ENCODE peak calls at places on chromosome 7, in six cellular contexts. One of them, this sample, is unnamed.

GRCh38 chr7:155994253-155994811 is 182.1 kb upstream of the SHH start:
- DNase-seq in H1: peak; percentile 23
- DNase-seq in sigmoid colon: no peak
- DNase-seq in HCT116: no peak
- DNase-seq in esophagus muscularis mucosa: no peak
- DNase-seq in vagina: no peak
- DNase-seq in this sample: no peak

GRCh38 chr7:155950898-155951553 is 138.8 kb upstream of the SHH start:
- DNase-seq in H1: peak; percentile 14
- DNase-seq in sigmoid colon: peak; percentile 46
- DNase-seq in HCT116: no peak
- DNase-seq in esophagus muscularis mucosa: peak; percentile 85
- DNase-seq in vagina: no peak
- DNase-seq in this sample: no peak

GRCh38 chr7:31373337-31374289 is 33.1 kb upstream of the NEUROD6 start:
- DNase-seq in H1: peak; percentile 76
- DNase-seq in sigmoid colon: no peak
- DNase-seq in HCT116: peak; percentile 51
- DNase-seq in esophagus muscularis mucosa: no peak
- DNase-seq in vagina: no peak
- DNase-seq in this sample: no peak

GRCh38 chr7:23530901-23531793 is 634 bp downstream of the TRA2A start:
- DNase-seq in H1: peak; percentile 60
- DNase-seq in sigmoid colon: peak; percentile 85
- DNase-seq in HCT116: no peak
- DNase-seq in esophagus muscularis mucosa: peak; percentile 92
- DNase-seq in vagina: no peak
- DNase-seq in this sample: no peak

GRCh38 chr7:19772858-19773337 is 519 bp downstream of the TMEM196 start:
- DNase-seq in H1: peak; percentile 83
- DNase-seq in sigmoid colon: no peak
- DNase-seq in HCT116: no peak
- DNase-seq in esophagus muscularis mucosa: no peak
- DNase-seq in vagina: no peak
- DNase-seq in this sample: no peak

GRCh38 chr7:121953601-121954000 is 80.6 kb downstream of the PTPRZ1 start:
- DNase-seq in H1: no peak
- DNase-seq in sigmoid colon: no peak
- DNase-seq in HCT116: no peak
- DNase-seq in esophagus muscularis mucosa: no peak
- DNase-seq in vagina: no peak
- DNase-seq in this sample: no peak

GRCh38 chr7:18762189-18762588 is 266.6 kb downstream of the HDAC9 start:
- DNase-seq in H1: no peak
- DNase-seq in sigmoid colon: no peak
- DNase-seq in HCT116: no peak
- DNase-seq in esophagus muscularis mucosa: no peak
- DNase-seq in vagina: no peak
- DNase-seq in this sample: no peak

GRCh38 chr7:43572516-43573049 is 10.3 kb upstream of the STK17A start:
- DNase-seq in H1: no peak
- DNase-seq in sigmoid colon: peak; percentile 69
- DNase-seq in HCT116: peak; percentile 38
- DNase-seq in esophagus muscularis mucosa: peak; percentile 87
- DNase-seq in vagina: no peak
- DNase-seq in this sample: peak; percentile 81

GRCh38 chr7:126403040-126403439 is 849.7 kb downstream of the GRM8 start:
- DNase-seq in H1: no peak
- DNase-seq in sigmoid colon: no peak
- DNase-seq in HCT116: no peak
- DNase-seq in esophagus muscularis mucosa: no peak
- DNase-seq in vagina: no peak
- DNase-seq in this sample: no peak

GRCh38 chr7:105452085-105452484 is 63.4 kb upstream of the SRPK2 start:
- DNase-seq in H1: no peak
- DNase-seq in sigmoid colon: no peak
- DNase-seq in HCT116: no peak
- DNase-seq in esophagus muscularis mucosa: no peak
- DNase-seq in vagina: no peak
- DNase-seq in this sample: no peak

GRCh38 chr7:20786049-20786412 is 655 bp downstream of the SP8 start:
- DNase-seq in H1: no peak
- DNase-seq in sigmoid colon: no peak
- DNase-seq in HCT116: no peak
- DNase-seq in esophagus muscularis mucosa: no peak
- DNase-seq in vagina: no peak
- DNase-seq in this sample: no peak

GRCh38 chr7:20784311-20785210 is 2.1 kb downstream of the SP8 start:
- DNase-seq in H1: peak; percentile 75
- DNase-seq in sigmoid colon: no peak
- DNase-seq in HCT116: no peak
- DNase-seq in esophagus muscularis mucosa: no peak
- DNase-seq in vagina: no peak
- DNase-seq in this sample: no peak

GRCh38 chr7:20785211-20786048 is 1.3 kb downstream of the SP8 start:
- DNase-seq in H1: peak; percentile 68
- DNase-seq in sigmoid colon: no peak
- DNase-seq in HCT116: no peak
- DNase-seq in esophagus muscularis mucosa: no peak
- DNase-seq in vagina: no peak
- DNase-seq in this sample: no peak

GRCh38 chr7:20783131-20783715 is 3.5 kb downstream of the SP8 start:
- DNase-seq in H1: no peak
- DNase-seq in sigmoid colon: no peak
- DNase-seq in HCT116: no peak
- DNase-seq in esophagus muscularis mucosa: no peak
- DNase-seq in vagina: no peak
- DNase-seq in this sample: no peak

DNA sequence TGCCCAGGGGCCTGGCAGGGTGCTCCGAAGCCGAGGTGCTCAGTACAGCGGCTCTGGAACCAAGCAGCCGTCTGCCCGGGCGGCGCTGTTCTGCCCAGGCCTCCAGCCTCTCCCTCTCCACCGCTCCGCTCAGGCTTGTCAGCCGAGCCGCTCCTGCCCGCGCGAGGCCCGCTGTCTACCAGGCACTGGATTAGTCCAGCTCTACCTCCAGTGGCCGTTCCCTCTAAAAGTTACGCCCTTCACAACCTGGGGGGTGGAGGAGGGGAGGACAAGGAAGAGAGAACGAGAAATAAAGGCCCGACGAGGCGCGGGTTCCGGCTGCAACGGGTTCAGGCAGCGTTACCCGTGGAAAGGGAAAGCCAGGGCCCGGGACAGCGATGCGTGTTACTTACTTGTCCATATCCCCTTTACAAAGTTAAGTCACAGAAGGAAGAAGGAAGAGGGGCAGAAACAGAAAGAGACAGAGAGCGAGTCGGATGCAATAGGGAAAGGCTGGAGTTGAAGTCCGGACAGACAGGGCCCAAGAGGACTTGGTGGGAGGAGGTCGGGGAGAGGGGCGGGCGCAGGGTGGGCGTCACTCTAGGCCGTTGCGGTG is 2.9 kb downstream of the SP8 start:
- DNase-seq in H1: peak; percentile 64
- DNase-seq in sigmoid colon: no peak
- DNase-seq in HCT116: no peak
- DNase-seq in esophagus muscularis mucosa: no peak
- DNase-seq in vagina: no peak
- DNase-seq in this sample: no peak
- TF ChIP-seq CTCF in H1: peak; percentile 10
- TF ChIP-seq CTCF in sigmoid colon: no peak
- TF ChIP-seq CTCF in HCT116: no peak
- TF ChIP-seq CTCF in esophagus muscularis mucosa: no peak
- TF ChIP-seq CTCF in vagina: no peak
- TF ChIP-seq CTCF in this sample: no peak

DNA sequence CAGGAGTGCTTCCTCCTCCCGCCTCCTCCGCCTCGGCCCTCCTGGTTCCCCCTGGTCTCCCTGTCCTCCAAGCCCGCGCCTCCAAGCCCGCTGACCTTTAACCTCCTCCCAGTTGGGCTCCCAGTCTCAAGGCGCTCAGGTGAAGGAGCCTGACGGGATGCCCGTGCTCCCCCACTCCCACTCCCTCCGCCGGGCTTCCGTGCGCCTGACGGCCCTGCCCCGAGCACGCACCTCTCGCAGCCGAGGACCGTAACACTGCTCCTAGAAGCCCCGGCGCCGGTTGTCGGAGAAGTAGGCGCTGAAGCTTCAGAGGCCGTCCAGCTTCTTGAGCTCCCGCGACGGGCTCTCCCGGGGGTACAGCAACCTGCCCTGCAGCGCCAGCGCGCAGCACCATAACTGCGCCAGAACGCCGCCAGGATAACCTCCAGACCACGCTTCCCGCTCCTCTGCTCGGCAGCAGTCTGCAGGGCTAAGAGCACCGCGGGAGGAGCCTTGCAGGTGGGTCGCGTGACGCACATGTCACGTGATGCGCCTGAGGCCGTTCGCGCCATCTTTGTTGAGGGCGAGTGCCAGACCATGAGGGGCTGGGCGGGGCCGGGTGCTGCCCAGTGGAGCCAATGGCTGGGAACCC is 71.0 kb upstream of the ZNF479 start:
- DNase-seq in H1: no peak
- DNase-seq in sigmoid colon: no peak
- DNase-seq in HCT116: no peak
- DNase-seq in esophagus muscularis mucosa: no peak
- DNase-seq in vagina: no peak
- DNase-seq in this sample: peak; percentile 40
- H3K9me3 ChIP-seq in H1: peaks cover 57% of the 10 kb centered on the region
- H3K9me3 ChIP-seq in sigmoid colon: no peaks in the 10 kb centered on the region
- H3K9me3 ChIP-seq in HCT116: no peaks in the 10 kb centered on the region
- H3K9me3 ChIP-seq in esophagus muscularis mucosa: peaks cover 49% of the 10 kb centered on the region
- H3K9me3 ChIP-seq in vagina: peaks cover 5% of the 10 kb centered on the region
- H3K9me3 ChIP-seq in this sample: peaks cover 68% of the 10 kb centered on the region

GRCh38 chr7:47670738-47671137 is 88.8 kb upstream of the TNS3 start:
- DNase-seq in H1: no peak
- DNase-seq in sigmoid colon: no peak
- DNase-seq in HCT116: no peak
- DNase-seq in esophagus muscularis mucosa: no peak
- DNase-seq in vagina: no peak
- DNase-seq in this sample: no peak
- TF ChIP-seq POLR2AphosphoS5 in H1: no peak
- TF ChIP-seq POLR2AphosphoS5 in sigmoid colon: no peak
- TF ChIP-seq POLR2AphosphoS5 in HCT116: no peak
- TF ChIP-seq POLR2AphosphoS5 in esophagus muscularis mucosa: no peak
- TF ChIP-seq POLR2AphosphoS5 in vagina: no peak
- TF ChIP-seq POLR2AphosphoS5 in this sample: no peak

GRCh38 chr7:16431646-16432424 is 10.5 kb upstream of the CRPPA start:
- DNase-seq in H1: no peak
- DNase-seq in sigmoid colon: no peak
- DNase-seq in HCT116: peak; percentile 54
- DNase-seq in esophagus muscularis mucosa: no peak
- DNase-seq in vagina: no peak
- DNase-seq in this sample: no peak
- TF ChIP-seq CTCF in H1: no peak
- TF ChIP-seq CTCF in sigmoid colon: no peak
- TF ChIP-seq CTCF in HCT116: peak; percentile 51
- TF ChIP-seq CTCF in esophagus muscularis mucosa: no peak
- TF ChIP-seq CTCF in vagina: no peak
- TF ChIP-seq CTCF in this sample: no peak